ENCODE peak calls at places on chromosomes 13 and 19, in four cellular contexts. W is LHCN-M2; B is GOT3; N is effector CD4-positive, alpha-beta T cell. P is an unnamed sample.
A peak's percentile ranks its signal among the peaks of the same experiment; 100 is the strongest.

GRCh38 chr13:25067054-25067453 is 28.9 kb upstream of the PABPC3 start:
- DNase-seq in W (no peak), B (no peak), N (no peak), P (no peak)

GRCh38 chr13:74575729-74576125 is 441.5 kb upstream of the KLF12 start:
- DNase-seq in W (peak; percentile 59), B (no peak), N (peak; percentile 19), P (peak; percentile 85)

GRCh38 chr13:74274946-74275345 is 140.7 kb upstream of the KLF12 start:
- DNase-seq in W (peak; percentile 70), B (no peak), N (no peak), P (no peak)

GRCh38 chr19:40923934-40924391 is 41.9 kb upstream of the CYP2A7 start:
- DNase-seq in W (no peak), B (no peak), N (no peak), P (no peak)

GRCh38 chr19:29886535-29886934 is 55.5 kb upstream of the URI1 start:
- DNase-seq in W (no peak), B (no peak), N (no peak), P (no peak)

GRCh38 chr19:47280183-47280797 is 5.6 kb downstream of the INAFM1 start:
- DNase-seq in W (no peak), B (no peak), N (peak; percentile 49), P (no peak)

GRCh38 chr13:44934724-44935123 is 54.5 kb downstream of the NUFIP1 start:
- DNase-seq in W (peak; percentile 74), B (no peak), N (no peak), P (no peak)

GRCh38 chr19:55341191-55342043 is 1.7 kb downstream of the KMT5C start:
- DNase-seq in W (peak; percentile 73), B (no peak), N (no peak), P (no peak)

GRCh38 chr13:26017196-26017921 is 34.5 kb downstream of the SHISA2 start:
- DNase-seq in W (peak; percentile 81), B (no peak), N (no peak), P (no peak)

GRCh38 chr13:51262501-51263211 is 40.5 kb downstream of the FAM124A start:
- DNase-seq in W (no peak), B (no peak), N (no peak), P (no peak)

GRCh38 chr19:5696196-5697021 is 6.3 kb downstream of the RPL36 start:
- DNase-seq in W (no peak), B (no peak), N (no peak), P (no peak)

GRCh38 chr13:87536899-87537298 is 134.3 kb upstream of the SLITRK5 start:
- DNase-seq in W (no peak), B (no peak), N (no peak), P (no peak)

GRCh38 chr13:59734393-59734792 is 429.3 kb downstream of the DIAPH3 start:
- DNase-seq in W (no peak), B (no peak), N (no peak), P (no peak)

GRCh38 chr19:31863122-31863521 is 482.3 kb upstream of the ZNF507 start:
- DNase-seq in W (no peak), B (no peak), N (no peak), P (no peak)

GRCh38 chr19:32676186-32676894 is 692 bp downstream of the RGS9BP start:
- DNase-seq in W (no peak), B (no peak), N (no peak), P (no peak)

GRCh38 chr19:34667349-34668076 is 9.4 kb downstream of the SCGB2B2 start:
- DNase-seq in W (peak; percentile 35), B (no peak), N (no peak), P (no peak)

GRCh38 chr19:30811397-30812098 is 439.4 kb downstream of the ZNF536 start:
- DNase-seq in W (no peak), B (no peak), N (no peak), P (no peak)

GRCh38 chr13:51797664-51798488 is 6.1 kb downstream of the DHRS12 start:
- DNase-seq in W (peak; percentile 43), B (no peak), N (peak; percentile 49), P (no peak)

GRCh38 chr19:3506384-3507340 is 551 bp downstream of the FZR1 start:
- DNase-seq in W (peak; percentile 18), B (no peak), N (peak; percentile 21), P (no peak)

GRCh38 chr19:33438987-33439781 is 65.7 kb downstream of the CEBPG start:
- DNase-seq in W (no peak), B (no peak), N (no peak), P (peak; percentile 58)

GRCh38 chr19:55315956-55316525 is 9.1 kb downstream of the TMEM150B start:
- DNase-seq in W (no peak), B (no peak), N (no peak), P (no peak)

GRCh38 chr19:31389874-31390273 is 40.6 kb upstream of the TSHZ3 start:
- DNase-seq in W (no peak), B (no peak), N (no peak), P (no peak)

GRCh38 chr13:35524192-35524591 is 47.7 kb upstream of the MAB21L1 start:
- DNase-seq in W (no peak), B (no peak), N (no peak), P (no peak)

GRCh38 chr13:113784645-113785024 is 25.6 kb downstream of the TMEM255B start:
- DNase-seq in W (no peak), B (no peak), N (no peak), P (no peak)

GRCh38 chr13:70755411-70755810 is 647.2 kb upstream of the KLHL1 start:
- DNase-seq in W (no peak), B (no peak), N (no peak), P (no peak)

GRCh38 chr19:30085394-30085793 is 143.4 kb downstream of the URI1 start:
- DNase-seq in W (no peak), B (no peak), N (no peak), P (no peak)

GRCh38 chr13:113820813-113821651 is 42.8 kb downstream of the GAS6 start:
- DNase-seq in W (peak; percentile 99), B (peak; percentile 61), N (no peak), P (peak; percentile 98)

GRCh38 chr13:65872448-65872847 is 1357.7 kb downstream of the PCDH9 start:
- DNase-seq in W (no peak), B (no peak), N (no peak), P (no peak)

GRCh38 chr19:48992571-48993174 is 436 bp downstream of the GYS1 start:
- DNase-seq in W (no peak), B (no peak), N (peak; percentile 11), P (no peak)

GRCh38 chr13:73062368-73062767 is 3.6 kb downstream of the KLF5 start:
- DNase-seq in W (no peak), B (no peak), N (no peak), P (no peak)

GRCh38 chr19:52336976-52337375 is 933 bp downstream of the ZNF610 start:
- DNase-seq in W (peak; percentile 16), B (no peak), N (no peak), P (no peak)

GRCh38 chr19:6718741-6719539 is 1.5 kb downstream of the C3 start:
- DNase-seq in W (peak; percentile 25), B (no peak), N (no peak), P (peak; percentile 85)

GRCh38 chr13:100389617-100390016 is 199.0 kb downstream of the GGACT start:
- DNase-seq in W (no peak), B (no peak), N (no peak), P (no peak)

GRCh38 chr19:40274585-40275544 is 10.3 kb downstream of the AKT2 start:
- DNase-seq in W (no peak), B (no peak), N (no peak), P (peak; percentile 84)

GRCh38 chr13:21965095-21965494 is 294.2 kb downstream of the FGF9 start:
- DNase-seq in W (no peak), B (no peak), N (no peak), P (no peak)

GRCh38 chr13:46492946-46493345 is 60.0 kb upstream of the LRCH1 start:
- DNase-seq in W (peak; percentile 55), B (no peak), N (no peak), P (no peak)

GRCh38 chr19:47020132-47020805 is 632 bp downstream of the NPAS1 start:
- DNase-seq in W (no peak), B (no peak), N (no peak), P (no peak)

P was measured in posterior cingulate gyrus.